ENCODE peak calls at places on chromosome 10, in four cellular contexts. One of them, this sample, is unnamed. For H3K36me3 and H3K9me3, the result is how much of the 10 kb centered on the place peaks cover.

GRCh38 chr10:69180525-69181204 is 631 bp downstream of the SUPV3L1 start:
- DNase-seq in CD8-positive, alpha-beta T cell: peak
- DNase-seq in adipocyte: peak
- DNase-seq in endodermal cell: no peak
- DNase-seq in this sample: no peak

GRCh38 chr10:122494833-122495232 is 33.5 kb downstream of the HTRA1 start:
- DNase-seq in CD8-positive, alpha-beta T cell: no peak
- DNase-seq in adipocyte: peak
- DNase-seq in endodermal cell: no peak
- DNase-seq in this sample: no peak

GRCh38 chr10:79139124-79139835 is 70.5 kb downstream of the ZMIZ1 start:
- DNase-seq in adipocyte: peak
- DNase-seq in CD8-positive, alpha-beta T cell: no peak
- DNase-seq in endodermal cell: no peak
- DNase-seq in this sample: no peak

GRCh38 chr10:27373566-27374160 is 130.4 kb upstream of the RAB18 start:
- DNase-seq in CD8-positive, alpha-beta T cell: no peak
- DNase-seq in endodermal cell: no peak
- DNase-seq in adipocyte: no peak
- DNase-seq in this sample: no peak

GRCh38 chr10:35470535-35470934 is 134.2 kb downstream of the CCNY start:
- DNase-seq in CD8-positive, alpha-beta T cell: no peak
- DNase-seq in endodermal cell: peak
- DNase-seq in adipocyte: no peak
- DNase-seq in this sample: no peak

GRCh38 chr10:98410759-98411158 is 4.2 kb downstream of the PYROXD2 start:
- DNase-seq in endodermal cell: no peak
- DNase-seq in adipocyte: no peak
- DNase-seq in CD8-positive, alpha-beta T cell: no peak
- DNase-seq in this sample: no peak

GRCh38 chr10:88994034-88994433 is 3.4 kb downstream of the FAS start:
- DNase-seq in CD8-positive, alpha-beta T cell: no peak
- DNase-seq in endodermal cell: no peak
- DNase-seq in adipocyte: peak
- DNase-seq in this sample: no peak

GRCh38 chr10:120085386-120085785 is 192.9 kb downstream of the SEC23IP start:
- DNase-seq in adipocyte: no peak
- DNase-seq in endodermal cell: no peak
- DNase-seq in CD8-positive, alpha-beta T cell: no peak
- DNase-seq in this sample: no peak

GRCh38 chr10:48552946-48553564 is 51.8 kb downstream of the ARHGAP22 start:
- DNase-seq in CD8-positive, alpha-beta T cell: no peak
- DNase-seq in endodermal cell: peak
- DNase-seq in adipocyte: no peak
- DNase-seq in this sample: no peak

GRCh38 chr10:110081914-110082313 is 74.1 kb downstream of the ADD3 start:
- DNase-seq in adipocyte: peak
- DNase-seq in endodermal cell: peak
- DNase-seq in CD8-positive, alpha-beta T cell: no peak
- DNase-seq in this sample: no peak

GRCh38 chr10:92062273-92062672 is 138.7 kb downstream of the BTAF1 start:
- DNase-seq in endodermal cell: no peak
- DNase-seq in adipocyte: no peak
- DNase-seq in CD8-positive, alpha-beta T cell: no peak
- DNase-seq in this sample: no peak

GRCh38 chr10:34628174-34628802 is 186.8 kb downstream of the PARD3 start:
- DNase-seq in CD8-positive, alpha-beta T cell: no peak
- DNase-seq in adipocyte: peak
- DNase-seq in endodermal cell: no peak
- DNase-seq in this sample: no peak

GRCh38 chr10:19970707-19971106 is 154.5 kb downstream of the PLXDC2 start:
- DNase-seq in endodermal cell: no peak
- DNase-seq in CD8-positive, alpha-beta T cell: no peak
- DNase-seq in adipocyte: no peak
- DNase-seq in this sample: no peak

GRCh38 chr10:74947781-74948401 is 121.5 kb downstream of the KAT6B start:
- DNase-seq in CD8-positive, alpha-beta T cell: no peak
- DNase-seq in endodermal cell: no peak
- DNase-seq in adipocyte: no peak
- DNase-seq in this sample: no peak

GRCh38 chr10:116620423-116621400 is at the start of gene PNLIPRP2:
- DNase-seq in endodermal cell: no peak
- DNase-seq in CD8-positive, alpha-beta T cell: no peak
- DNase-seq in adipocyte: no peak
- DNase-seq in this sample: no peak

GRCh38 chr10:118710487-118710886 is 44.3 kb downstream of the CACUL1 start:
- DNase-seq in endodermal cell: no peak
- DNase-seq in adipocyte: no peak
- DNase-seq in CD8-positive, alpha-beta T cell: no peak
- DNase-seq in this sample: no peak

DNA sequence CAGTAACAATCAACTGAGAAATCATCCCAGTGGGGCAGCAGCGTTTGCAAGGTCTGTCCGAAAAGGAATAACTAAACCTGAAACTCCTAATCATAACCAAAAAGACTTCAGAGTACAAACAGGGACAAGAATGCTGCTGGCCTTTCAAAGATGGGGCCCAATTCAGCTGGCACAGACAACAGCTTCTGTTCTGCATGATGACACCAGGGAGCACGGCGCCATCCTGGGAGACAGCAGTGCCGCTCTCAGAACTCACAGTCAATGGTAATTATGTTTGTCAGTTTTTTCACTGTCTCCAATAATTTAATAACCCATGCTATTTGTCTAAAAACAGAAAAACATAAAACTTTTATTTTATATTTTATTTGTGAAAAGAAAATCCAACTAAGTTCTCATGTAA is 90.0 kb downstream of the LARP4B start:
- DNase-seq in adipocyte: no peak
- DNase-seq in CD8-positive, alpha-beta T cell: no peak
- DNase-seq in endodermal cell: no peak
- DNase-seq in this sample: no peak
- H3K36me3 ChIP-seq in adipocyte: half or more
- H3K36me3 ChIP-seq in CD8-positive, alpha-beta T cell: under half
- H3K36me3 ChIP-seq in endodermal cell: half or more
- H3K36me3 ChIP-seq in this sample: under half

DNA sequence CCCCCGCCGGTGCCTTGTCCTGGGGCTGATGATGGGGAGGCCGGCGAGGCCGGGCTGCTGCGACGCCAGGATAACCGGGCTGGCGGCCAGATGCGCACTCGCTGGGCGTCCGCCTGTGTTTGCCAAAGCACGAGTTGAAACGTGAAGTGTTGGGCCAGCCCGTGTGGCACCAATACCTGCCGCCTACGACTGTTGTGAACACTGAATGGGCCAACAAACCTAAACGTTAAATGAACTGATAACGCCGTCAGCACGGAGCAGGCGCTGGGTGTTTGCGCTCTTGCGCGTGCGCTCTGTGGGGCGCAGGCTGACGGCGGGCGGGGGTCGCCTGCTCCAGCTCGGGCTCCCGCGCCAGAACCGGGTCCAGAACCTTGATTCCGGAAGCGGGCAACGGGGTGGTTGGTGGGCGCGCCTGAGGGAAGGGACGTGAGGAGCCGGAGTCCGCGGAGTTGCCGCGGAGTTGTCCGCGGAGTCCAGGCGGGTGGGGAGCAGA is 662 bp downstream of the CYP2E1 start:
- DNase-seq in CD8-positive, alpha-beta T cell: no peak
- DNase-seq in endodermal cell: no peak
- DNase-seq in adipocyte: peak
- DNase-seq in this sample: no peak
- H3K9me3 ChIP-seq in CD8-positive, alpha-beta T cell: under half
- H3K9me3 ChIP-seq in endodermal cell: under half
- H3K9me3 ChIP-seq in adipocyte: under half
- H3K9me3 ChIP-seq in this sample: under half

GRCh38 chr10:5758927-5759326 is 54.3 kb downstream of the GDI2 start:
- DNase-seq in endodermal cell: no peak
- DNase-seq in adipocyte: no peak
- DNase-seq in CD8-positive, alpha-beta T cell: no peak
- DNase-seq in this sample: no peak
- H3K36me3 ChIP-seq in endodermal cell: half or more
- H3K36me3 ChIP-seq in adipocyte: half or more
- H3K36me3 ChIP-seq in CD8-positive, alpha-beta T cell: under half
- H3K36me3 ChIP-seq in this sample: under half

GRCh38 chr10:123689880-123690279 is 23.7 kb downstream of the GPR26 start:
- DNase-seq in endodermal cell: peak
- DNase-seq in CD8-positive, alpha-beta T cell: no peak
- DNase-seq in adipocyte: peak
- DNase-seq in this sample: no peak
- H3K9me3 ChIP-seq in endodermal cell: under half
- H3K9me3 ChIP-seq in CD8-positive, alpha-beta T cell: under half
- H3K9me3 ChIP-seq in adipocyte: under half
- H3K9me3 ChIP-seq in this sample: under half

DNA sequence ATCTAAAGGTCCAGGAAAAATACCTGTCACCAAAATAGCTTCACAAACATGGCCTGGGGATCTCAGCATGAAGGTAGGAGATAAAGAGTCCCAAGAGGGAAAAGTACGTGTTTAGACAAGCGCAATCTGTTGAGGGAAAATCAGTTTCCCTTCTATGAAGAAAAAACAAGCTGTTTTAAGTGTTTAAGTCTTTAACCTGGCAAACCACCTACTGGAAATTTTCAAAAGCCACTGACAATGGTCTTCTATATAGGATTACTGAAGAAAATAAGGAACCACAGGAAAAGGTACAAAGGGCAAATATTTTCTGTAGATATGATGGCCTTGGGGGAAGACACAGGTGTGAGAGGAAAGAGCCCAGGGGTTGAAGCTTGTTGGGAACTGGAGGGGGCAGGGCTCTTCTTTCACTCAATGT is 21.2 kb downstream of the ALDH18A1 start:
- DNase-seq in endodermal cell: no peak
- DNase-seq in CD8-positive, alpha-beta T cell: no peak
- DNase-seq in adipocyte: no peak
- DNase-seq in this sample: no peak
- H3K36me3 ChIP-seq in endodermal cell: half or more
- H3K36me3 ChIP-seq in CD8-positive, alpha-beta T cell: under half
- H3K36me3 ChIP-seq in adipocyte: half or more
- H3K36me3 ChIP-seq in this sample: under half

GRCh38 chr10:128469515-128469914 is 343.3 kb upstream of the MKI67 start:
- DNase-seq in endodermal cell: peak
- DNase-seq in CD8-positive, alpha-beta T cell: no peak
- DNase-seq in adipocyte: no peak
- DNase-seq in this sample: no peak
- H3K9me3 ChIP-seq in endodermal cell: under half
- H3K9me3 ChIP-seq in CD8-positive, alpha-beta T cell: under half
- H3K9me3 ChIP-seq in adipocyte: under half
- H3K9me3 ChIP-seq in this sample: under half

GRCh38 chr10:105159268-105159667 is 518.2 kb downstream of the SORCS3 start:
- DNase-seq in adipocyte: no peak
- DNase-seq in endodermal cell: no peak
- DNase-seq in CD8-positive, alpha-beta T cell: no peak
- DNase-seq in this sample: no peak

GRCh38 chr10:105161767-105162166 is 520.7 kb downstream of the SORCS3 start:
- DNase-seq in endodermal cell: peak
- DNase-seq in adipocyte: no peak
- DNase-seq in CD8-positive, alpha-beta T cell: no peak
- DNase-seq in this sample: no peak

GRCh38 chr10:105161149-105161548 is 520.1 kb downstream of the SORCS3 start:
- DNase-seq in CD8-positive, alpha-beta T cell: no peak
- DNase-seq in adipocyte: no peak
- DNase-seq in endodermal cell: no peak
- DNase-seq in this sample: no peak
- H3K36me3 ChIP-seq in CD8-positive, alpha-beta T cell: under half
- H3K36me3 ChIP-seq in adipocyte: under half
- H3K36me3 ChIP-seq in endodermal cell: under half
- H3K36me3 ChIP-seq in this sample: under half

GRCh38 chr10:108250954-108251620 is 1086.6 kb upstream of the SORCS1 start:
- DNase-seq in CD8-positive, alpha-beta T cell: no peak
- DNase-seq in adipocyte: no peak
- DNase-seq in endodermal cell: no peak
- DNase-seq in this sample: no peak
- H3K9me3 ChIP-seq in CD8-positive, alpha-beta T cell: under half
- H3K9me3 ChIP-seq in adipocyte: under half
- H3K9me3 ChIP-seq in endodermal cell: under half
- H3K9me3 ChIP-seq in this sample: under half

DNA sequence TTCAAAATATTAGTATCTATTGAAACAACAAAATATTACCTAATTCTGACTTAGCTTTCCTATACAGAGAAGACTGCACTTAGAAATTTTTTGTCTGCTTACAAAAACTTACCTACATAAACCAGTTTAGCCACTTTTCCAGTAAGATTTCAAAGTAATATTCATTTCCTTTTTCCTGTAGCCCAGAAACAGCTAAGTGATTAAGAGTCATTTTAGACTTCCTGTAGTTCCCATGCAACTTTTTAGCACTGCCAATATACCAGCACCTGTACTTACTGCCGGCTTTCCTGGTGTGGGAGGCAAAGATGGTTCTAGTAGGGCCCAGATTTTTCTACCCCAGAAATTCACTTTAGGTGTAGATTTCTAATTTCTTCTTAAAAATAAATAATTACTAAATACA is 21.8 kb downstream of the NT5C2 start:
- DNase-seq in adipocyte: no peak
- DNase-seq in CD8-positive, alpha-beta T cell: no peak
- DNase-seq in endodermal cell: no peak
- DNase-seq in this sample: no peak
- H3K36me3 ChIP-seq in adipocyte: half or more
- H3K36me3 ChIP-seq in CD8-positive, alpha-beta T cell: under half
- H3K36me3 ChIP-seq in endodermal cell: half or more
- H3K36me3 ChIP-seq in this sample: under half

GRCh38 chr10:67553266-67553665 is 142.7 kb downstream of the CTNNA3 start:
- DNase-seq in adipocyte: no peak
- DNase-seq in CD8-positive, alpha-beta T cell: no peak
- DNase-seq in endodermal cell: no peak
- DNase-seq in this sample: no peak
- H3K9me3 ChIP-seq in adipocyte: under half
- H3K9me3 ChIP-seq in CD8-positive, alpha-beta T cell: under half
- H3K9me3 ChIP-seq in endodermal cell: under half
- H3K9me3 ChIP-seq in this sample: under half

This sample was measured in iPS DF 6.9.